ENCODE peak calls at places on chromosomes 1 and 21, in six cellular contexts. Q is HFFc6, Y is cardiac fibroblast, J is colonic mucosa, B is Panc1, N is progenitor cell of endocrine pancreas. G is an unnamed sample.

GRCh38 chr1:245901037-245901436 is 606.0 kb downstream of the SMYD3 start:
- DNase-seq in Q (no peak), Y (peak; percentile 20), J (no peak), N (no peak), B (no peak), G (no peak)

GRCh38 chr1:4671828-4672227 is 17.4 kb downstream of the AJAP1 start:
- DNase-seq in J (no peak), B (no peak), N (no peak), Y (no peak), Q (no peak), G (no peak)

GRCh38 chr1:174266476-174266875 is 107.2 kb downstream of the RABGAP1L start:
- DNase-seq in Y (no peak), Q (no peak), N (no peak), J (no peak), B (no peak), G (no peak)

GRCh38 chr1:167934407-167935251 is 1.9 kb upstream of the DCAF6 start:
- DNase-seq in N (no peak), Q (peak; percentile 50), B (peak; percentile 27), J (no peak), Y (peak; percentile 72), G (no peak)

GRCh38 chr1:226798427-226799411 is 59.6 kb upstream of the ITPKB start:
- DNase-seq in Y (no peak), N (no peak), J (no peak), B (no peak), Q (no peak), G (peak; percentile 78)

GRCh38 chr1:10236405-10237156 is 26.2 kb downstream of the KIF1B start:
- DNase-seq in N (no peak), Q (peak; percentile 34), Y (no peak), B (no peak), J (no peak), G (no peak)

GRCh38 chr1:116426401-116426800 is 53.4 kb downstream of the ATP1A1 start:
- DNase-seq in N (no peak), Y (no peak), J (no peak), B (no peak), Q (no peak), G (no peak)

GRCh38 chr1:64744492-64745180 is at the start of gene RAVER2:
- DNase-seq in Y (peak; percentile 43), B (no peak), Q (peak; percentile 9), N (peak; percentile 73), J (peak; percentile 79), G (peak; percentile 73)

GRCh38 chr1:29249951-29250581 is 13.7 kb downstream of the PTPRU start:
- DNase-seq in N (no peak), Y (no peak), J (no peak), Q (no peak), B (no peak), G (no peak)

GRCh38 chr1:210234254-210234747 is 1.7 kb downstream of the SERTAD4 start:
- DNase-seq in Y (no peak), N (no peak), Q (no peak), J (no peak), B (no peak), G (no peak)

GRCh38 chr1:53581476-53581875 is 122.3 kb downstream of the DMRTB1 start:
- DNase-seq in Y (no peak), N (no peak), B (no peak), J (no peak), Q (no peak), G (no peak)

GRCh38 chr21:33238565-33239255 is 9.0 kb downstream of the IFNAR2 start:
- DNase-seq in N (no peak), Y (no peak), J (no peak), Q (no peak), B (no peak), G (peak; percentile 69)

GRCh38 chr1:234933475-234933874 is 195.2 kb downstream of the TOMM20 start:
- DNase-seq in B (no peak), Q (peak; percentile 60), Y (peak; percentile 73), J (peak; percentile 29), N (no peak), G (peak; percentile 77)

GRCh38 chr1:54548389-54549044 is 489 bp downstream of the ACOT11 start:
- DNase-seq in Y (no peak), Q (no peak), J (no peak), N (no peak), B (no peak), G (peak; percentile 11)

GRCh38 chr1:41673355-41673754 is 188.9 kb upstream of the EDN2 start:
- DNase-seq in B (no peak), Q (no peak), Y (peak; percentile 50), J (no peak), N (no peak), G (peak; percentile 64)

GRCh38 chr1:246350745-246351144 is 156.3 kb downstream of the SMYD3 start:
- DNase-seq in N (no peak), Q (no peak), J (no peak), Y (no peak), B (no peak), G (no peak)

GRCh38 chr1:151864411-151864810 is 10.9 kb upstream of the THEM5 start:
- DNase-seq in Q (no peak), B (no peak), J (no peak), Y (no peak), N (no peak), G (no peak)

GRCh38 chr1:197838836-197839235 is 63.6 kb upstream of the DENND1B start:
- DNase-seq in J (no peak), Y (peak; percentile 94), Q (peak; percentile 76), B (no peak), N (no peak), G (no peak)

GRCh38 chr1:158148458-158148857 is 32.2 kb upstream of the CD1D start:
- DNase-seq in J (no peak), Y (no peak), N (no peak), B (no peak), Q (no peak), G (no peak)

GRCh38 chr1:221708076-221708571 is 33.8 kb downstream of the DUSP10 start:
- DNase-seq in N (no peak), B (no peak), Q (no peak), Y (peak; percentile 50), J (no peak), G (peak; percentile 64)

GRCh38 chr1:156748670-156749428 is 2.6 kb downstream of the HDGF start:
- DNase-seq in B (no peak), Q (no peak), Y (peak; percentile 81), N (no peak), J (peak; percentile 81), G (no peak)

GRCh38 chr21:38220270-38220737 is 36.5 kb upstream of the KCNJ15 start:
- DNase-seq in N (no peak), Q (no peak), B (no peak), Y (no peak), J (no peak), G (no peak)

GRCh38 chr1:152924191-152924590 is 15.8 kb downstream of the IVL start:
- DNase-seq in Y (no peak), B (no peak), J (no peak), N (no peak), Q (no peak), G (no peak)

GRCh38 chr1:152928671-152929070 is 18.3 kb upstream of the SPRR5 start:
- DNase-seq in Q (no peak), B (no peak), J (no peak), Y (no peak), N (no peak), G (no peak)

GRCh38 chr1:152926091-152926490 is 17.7 kb downstream of the IVL start:
- DNase-seq in N (no peak), J (no peak), Y (peak; percentile 3), B (peak; percentile 10), Q (peak; percentile 51), G (peak; percentile 45)
- TF ChIP-seq CTCF in N (no peak), J (no peak), Y (no peak), B (peak; percentile 42), Q (peak; percentile 73), G (peak; percentile 73)

GRCh38 chr1:88877382-88877825 is 14.0 kb downstream of the GTF2B start:
- DNase-seq in B (no peak), Q (peak; percentile 28), N (no peak), Y (peak; percentile 69), J (no peak), G (no peak)

GRCh38 chr1:88875595-88875994 is 15.8 kb downstream of the GTF2B start:
- DNase-seq in Q (no peak), J (no peak), Y (no peak), B (no peak), N (no peak), G (no peak)

GRCh38 chr1:88876573-88877335 is 14.6 kb downstream of the GTF2B start:
- DNase-seq in B (no peak), Q (no peak), N (no peak), Y (no peak), J (no peak), G (no peak)

GRCh38 chr1:88877911-88878310 is 13.5 kb downstream of the GTF2B start:
- DNase-seq in J (no peak), B (no peak), Q (no peak), N (no peak), Y (no peak), G (no peak)

DNA sequence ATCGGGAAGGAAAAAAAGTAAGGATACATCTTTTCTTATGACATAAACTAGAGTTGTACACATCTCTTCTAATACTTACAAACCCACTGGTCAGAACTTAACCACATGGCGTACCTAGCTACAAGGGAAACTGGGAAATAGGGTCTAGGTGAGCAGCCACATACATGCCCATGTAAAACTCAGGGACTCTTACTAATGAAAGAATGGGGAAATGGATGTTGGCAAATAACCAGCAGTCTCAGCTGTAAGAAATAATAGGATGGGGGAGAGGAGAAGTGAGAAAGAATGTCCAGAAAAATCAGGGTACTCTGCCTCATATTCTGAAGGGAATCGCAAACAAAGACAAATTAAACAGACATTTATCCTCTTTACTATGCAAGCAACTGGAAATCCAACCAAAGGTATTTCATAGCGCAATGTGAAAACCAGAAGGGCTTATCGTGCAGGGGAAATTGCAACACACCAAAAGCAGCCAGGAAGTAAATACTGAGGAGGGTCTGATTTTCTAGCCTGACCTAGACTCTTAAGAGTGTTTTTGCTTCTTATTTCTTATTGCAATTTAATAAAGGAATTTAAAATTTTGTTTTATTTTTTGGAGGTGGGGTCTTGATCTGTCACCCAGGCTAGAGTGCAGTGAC is 17.5 kb downstream of the GTF2B start:
- DNase-seq in Q (no peak), N (no peak), B (no peak), Y (peak; percentile 40), J (no peak), G (no peak)
- TF ChIP-seq CTCF in Q (no peak), N (no peak), B (no peak), Y (no peak), J (no peak), G (no peak)

GRCh38 chr1:166164995-166165660 is 1.7 kb downstream of the FAM78B start:
- DNase-seq in J (peak; percentile 34), Y (peak; percentile 70), N (peak; percentile 51), B (no peak), Q (no peak), G (peak; percentile 55)
- TF ChIP-seq CTCF in J (peak; percentile 21), Y (peak; percentile 68), N (peak; percentile 74), B (peak; percentile 77), Q (peak; percentile 58), G (peak; percentile 31)

DNA sequence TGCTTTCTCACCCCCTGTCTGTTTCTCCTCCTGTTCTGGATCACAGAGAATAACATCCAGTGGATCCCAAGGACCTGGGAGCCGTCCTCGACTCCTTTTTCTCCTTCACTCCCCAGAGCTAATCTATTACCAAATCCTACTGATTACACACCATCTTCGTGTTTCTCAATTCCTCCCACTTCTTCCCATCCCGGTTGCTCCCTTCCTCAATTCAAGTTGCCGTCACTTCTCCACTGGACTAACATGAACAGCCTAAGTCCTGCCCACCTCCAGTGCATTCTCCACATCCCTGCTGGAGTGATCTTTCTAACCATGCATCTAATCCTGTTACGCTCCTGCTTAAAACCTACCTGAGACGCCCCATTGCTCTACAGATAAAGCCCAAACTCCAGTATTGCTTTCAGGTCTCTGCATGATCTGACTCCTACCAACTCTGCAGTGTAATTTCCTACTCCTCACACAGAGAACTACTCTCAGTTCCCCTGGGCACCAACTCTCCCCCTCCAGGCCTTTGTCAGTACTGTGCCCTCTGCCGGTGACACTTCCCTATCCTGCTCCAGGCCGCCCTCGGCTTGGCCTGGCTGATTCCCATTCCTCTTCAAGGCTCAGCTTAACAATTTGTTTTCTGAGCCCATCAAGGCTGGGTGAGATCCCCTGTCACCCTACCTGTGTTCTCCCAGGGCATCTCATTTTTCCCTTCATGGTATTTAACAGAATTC is 2.4 kb downstream of the SLAMF8 start:
- DNase-seq in J (peak; percentile 40), N (no peak), Q (no peak), B (no peak), Y (peak; percentile 10), G (peak; percentile 62)
- TF ChIP-seq CTCF in J (peak; percentile 42), N (peak; percentile 61), Q (peak; percentile 51), B (peak; percentile 68), Y (peak; percentile 34), G (peak; percentile 23)